ENCODE peak calls at places on chromosome 10, in four cellular contexts. L is mammary epithelial cell, P is Caco-2, R is IMR-90. D is an unnamed sample.

GRCh38 chr10:69912584-69912983 is 110.9 kb downstream of the COL13A1 start:
- DNase-seq in P (no peak), R (no peak), L (no peak), D (no peak)

GRCh38 chr10:23096814-23097549 is 1.6 kb downstream of the MSRB2 start:
- DNase-seq in P (no peak), L (peak), R (peak), D (no peak)

GRCh38 chr10:110758898-110759297 is 112.8 kb upstream of the PDCD4 start:
- DNase-seq in P (no peak), L (peak), R (peak), D (no peak)

GRCh38 chr10:50025627-50026026 is 37.4 kb downstream of the AGAP6 start:
- DNase-seq in R (no peak), L (no peak), P (no peak), D (no peak)

GRCh38 chr10:132855889-132856288 is 69.9 kb upstream of the NKX6-2 start:
- DNase-seq in L (no peak), P (no peak), R (no peak), D (no peak)

GRCh38 chr10:133117688-133118071 is 30.0 kb downstream of the ADGRA1 start:
- DNase-seq in L (no peak), P (no peak), R (no peak), D (no peak)

GRCh38 chr10:89206402-89207180 is 526 bp downstream of the CH25H start:
- DNase-seq in P (no peak), L (no peak), R (peak), D (no peak)

GRCh38 chr10:11610855-11611247 is 599 bp downstream of the USP6NL start:
- DNase-seq in P (peak), L (peak), R (peak), D (no peak)

GRCh38 chr10:11036424-11037011 is 18.8 kb downstream of the CELF2 start:
- DNase-seq in L (peak), P (peak), R (peak), D (no peak)

GRCh38 chr10:100864981-100865380 is 47.8 kb upstream of the SLF2 start:
- DNase-seq in L (no peak), P (no peak), R (no peak), D (no peak)

GRCh38 chr10:83871486-83872081 is 267.7 kb upstream of the GHITM start:
- DNase-seq in P (peak), R (peak), L (peak), D (no peak)

GRCh38 chr10:126186746-126187145 is 201.5 kb downstream of the ADAM12 start:
- DNase-seq in R (peak), L (no peak), P (no peak), D (no peak)

GRCh38 chr10:20995123-20995978 is 98.2 kb upstream of the NEBL start:
- DNase-seq in R (no peak), L (no peak), P (no peak), D (no peak)

GRCh38 chr10:127150136-127150535 is 46.3 kb downstream of the INSYN2A start:
- DNase-seq in P (no peak), R (peak), L (peak), D (no peak)

GRCh38 chr10:621500-621899 is 68.0 kb downstream of the DIP2C start:
- DNase-seq in P (no peak), L (no peak), R (no peak), D (no peak)

GRCh38 chr10:5958680-5959079 is 18.7 kb downstream of the IL15RA start:
- DNase-seq in R (peak), P (no peak), L (no peak), D (no peak)

GRCh38 chr10:35789996-35790395 is 147.9 kb upstream of the FZD8 start:
- DNase-seq in P (no peak), L (peak), R (peak), D (peak)

GRCh38 chr10:124989526-124989925 is 47.6 kb downstream of the ZRANB1 start:
- DNase-seq in R (no peak), P (no peak), L (no peak), D (peak)

GRCh38 chr10:99357691-99358090 is 28.5 kb downstream of the CNNM1 start:
- DNase-seq in L (no peak), R (no peak), P (no peak), D (no peak)

GRCh38 chr10:34235164-34235832 is 579.8 kb downstream of the PARD3 start:
- DNase-seq in L (peak), R (peak), P (no peak), D (no peak)

GRCh38 chr10:57952741-57953140 is 315.0 kb downstream of the IPMK start:
- DNase-seq in R (peak), P (no peak), L (no peak), D (peak)

GRCh38 chr10:74888947-74889661 is 62.7 kb downstream of the KAT6B start:
- DNase-seq in P (no peak), R (no peak), L (no peak), D (no peak)

GRCh38 chr10:75652136-75652535 is 220.7 kb downstream of the LRMDA start:
- DNase-seq in L (no peak), R (no peak), P (no peak), D (no peak)

GRCh38 chr10:16699435-16699834 is 117.8 kb downstream of the RSU1 start:
- DNase-seq in L (no peak), P (no peak), R (no peak), D (no peak)

GRCh38 chr10:43162604-43163003 is 24.4 kb downstream of the CSGALNACT2 start:
- DNase-seq in P (no peak), R (no peak), L (no peak), D (no peak)

GRCh38 chr10:11011436-11011835 is 6.2 kb upstream of the CELF2 start:
- DNase-seq in P (no peak), R (no peak), L (no peak), D (no peak)

GRCh38 chr10:35834916-35835499 is 192.9 kb upstream of the FZD8 start:
- DNase-seq in P (no peak), R (no peak), L (no peak), D (no peak)

GRCh38 chr10:133401981-133402725 is 8.2 kb downstream of the MTG1 start:
- DNase-seq in R (no peak), P (peak), L (no peak), D (no peak)

GRCh38 chr10:1291178-1292090 is 235.2 kb downstream of the WDR37 start:
- DNase-seq in L (no peak), R (no peak), P (no peak), D (no peak)

GRCh38 chr10:61984803-61985418 is 83.4 kb downstream of the ARID5B start:
- DNase-seq in L (no peak), P (no peak), R (no peak), D (no peak)

GRCh38 chr10:29032229-29032628 is 256.6 kb upstream of the LYZL1 start:
- DNase-seq in L (no peak), P (no peak), R (no peak), D (no peak)

GRCh38 chr10:133157662-133158436 is 2.2 kb upstream of the KNDC1 start:
- DNase-seq in L (no peak), R (no peak), P (peak), D (no peak)

GRCh38 chr10:34731885-34732701 is 83.0 kb downstream of the PARD3 start:
- DNase-seq in R (peak), L (peak), P (no peak), D (no peak)

GRCh38 chr10:11757820-11758463 is 15.8 kb downstream of the ECHDC3 start:
- DNase-seq in R (peak), L (peak), P (peak), D (no peak)

GRCh38 chr10:104257235-104257634 is 2.5 kb downstream of the GSTO1 start:
- DNase-seq in P (no peak), R (no peak), L (peak), D (no peak)

GRCh38 chr10:104255244-104255981 is 721 bp downstream of the GSTO1 start:
- DNase-seq in P (no peak), R (peak), L (peak), D (peak)

GRCh38 chr10:104258209-104258608 is 3.5 kb downstream of the GSTO1 start:
- DNase-seq in R (no peak), L (no peak), P (no peak), D (no peak)

GRCh38 chr10:104254493-104255243 is at the start of gene GSTO1:
- DNase-seq in R (peak), P (peak), L (peak), D (no peak)

DNA sequence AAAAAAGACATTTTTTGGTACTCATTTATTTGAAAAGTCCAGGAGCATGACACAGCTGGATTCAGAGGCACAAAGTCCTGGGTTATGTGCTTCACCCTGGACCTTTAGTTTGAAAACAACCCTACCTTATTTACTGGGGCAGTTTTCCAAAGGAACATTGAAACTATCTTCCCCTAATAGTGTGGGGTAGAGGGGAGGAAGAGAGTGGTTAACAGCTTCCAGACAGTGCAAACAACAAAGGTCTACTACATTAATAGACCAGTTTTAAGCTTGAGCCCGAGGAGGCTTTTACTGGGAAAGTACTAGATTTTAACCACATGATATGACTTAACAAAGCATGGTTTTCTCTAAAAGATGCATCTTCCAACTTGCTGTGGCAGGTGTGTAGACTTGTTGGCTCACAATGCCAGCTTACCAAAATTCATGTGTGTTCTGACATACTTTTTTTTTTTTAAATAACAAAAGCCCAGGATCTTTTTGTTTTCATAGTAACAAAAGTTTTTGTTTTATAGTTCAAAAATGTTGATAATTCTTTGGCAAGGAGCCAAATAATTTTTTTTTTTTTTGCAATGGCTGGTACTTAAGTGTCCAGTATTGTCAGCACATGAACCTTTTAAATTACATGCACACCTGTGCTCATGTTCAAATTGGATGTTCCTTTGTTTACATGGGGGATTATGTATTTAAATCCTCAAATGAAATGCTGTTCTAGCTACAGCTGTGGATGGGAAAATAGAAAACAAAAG is 1.8 kb downstream of the GSTO1 start:
- DNase-seq in P (no peak), L (peak), R (no peak), D (no peak)
- H3K4me3 ChIP-seq in P (peak), L (peak), R (peak), D (peak)

GRCh38 chr10:72832701-72833100 is 60.8 kb upstream of the OIT3 start:
- DNase-seq in R (peak), L (no peak), P (no peak), D (no peak)

GRCh38 chr10:72831696-72832355 is 61.7 kb upstream of the OIT3 start:
- DNase-seq in L (no peak), P (no peak), R (peak), D (no peak)

GRCh38 chr10:72830625-72831024 is 62.9 kb upstream of the OIT3 start:
- DNase-seq in R (no peak), P (no peak), L (no peak), D (no peak)

GRCh38 chr10:72834183-72834825 is 59.2 kb upstream of the OIT3 start:
- DNase-seq in P (peak), L (peak), R (peak), D (peak)
- TF ChIP-seq CTCF in P (peak), L (peak), R (peak), D (peak)

DNA sequence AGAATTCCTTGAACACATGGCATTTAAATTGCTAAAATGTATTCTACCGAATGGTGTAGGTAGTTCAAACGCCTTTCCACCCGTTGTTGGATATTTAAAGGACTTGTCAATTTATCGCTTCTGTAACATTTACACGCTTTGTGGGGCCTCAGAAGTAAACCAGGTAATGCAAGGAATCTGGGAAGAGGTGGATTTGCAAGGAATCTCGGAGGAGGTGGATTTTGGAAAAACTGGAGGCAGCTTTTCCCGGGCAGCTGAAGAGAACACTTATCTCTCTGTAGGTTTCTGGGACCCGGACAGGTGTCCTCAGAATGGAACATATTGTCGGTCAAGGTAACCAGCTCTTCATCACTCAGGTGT is 592 bp upstream of the MAPK8 start:
- DNase-seq in P (no peak), R (no peak), L (no peak), D (no peak)
- H3K4me3 ChIP-seq in P (peak), R (peak), L (peak), D (peak)

DNA sequence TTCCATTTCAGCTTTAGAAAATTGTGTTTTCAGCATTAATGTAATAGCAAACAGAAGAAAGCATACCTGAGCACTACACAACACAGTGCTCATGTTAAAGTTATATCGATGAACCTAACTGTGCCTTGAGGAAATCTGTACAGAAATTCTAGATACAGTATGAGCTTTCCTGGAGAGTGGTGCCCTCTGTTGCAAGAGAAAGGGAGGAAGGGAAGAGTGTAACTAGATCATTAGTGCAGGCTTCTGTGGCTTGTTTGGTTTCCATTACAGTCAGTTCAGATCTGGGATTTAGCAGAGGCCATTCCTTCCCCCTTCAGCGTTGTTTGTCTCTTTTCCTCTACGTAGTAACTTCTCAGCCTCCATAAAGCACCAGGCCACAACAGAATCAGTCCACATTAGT is 139.7 kb downstream of the HTR7 start:
- DNase-seq in P (no peak), L (no peak), R (no peak), D (no peak)
- TF ChIP-seq CTCF in P (no peak), L (peak), R (no peak), D (peak)

GRCh38 chr10:104640339-104641149 is 546 bp upstream of the SORCS3 start:
- DNase-seq in L (no peak), P (no peak), R (no peak), D (no peak)
- H3K4me3 ChIP-seq in L (no peak), P (no peak), R (no peak), D (no peak)

DNA sequence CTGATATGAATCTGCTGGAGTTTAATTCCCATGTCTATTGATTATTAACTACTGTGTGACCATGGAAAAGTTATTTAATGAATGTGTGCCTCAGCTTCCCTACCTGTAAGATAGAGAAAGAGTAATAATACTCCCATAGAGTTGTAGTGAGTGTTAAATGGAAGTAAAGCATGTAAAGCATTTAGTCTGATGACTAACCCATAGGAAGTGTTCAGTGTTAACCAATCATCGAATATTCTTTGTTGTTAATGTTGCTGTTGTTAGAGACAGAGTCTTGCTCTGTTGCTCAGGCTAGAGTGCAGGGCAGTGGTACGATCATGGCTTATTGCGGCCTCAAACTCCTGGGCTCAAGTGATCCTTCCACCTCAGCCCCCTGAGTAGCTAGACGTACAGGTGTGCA is 36.2 kb upstream of the CCDC6 start:
- DNase-seq in P (no peak), L (no peak), R (no peak), D (no peak)
- TF ChIP-seq CTCF in P (no peak), L (no peak), R (no peak), D (no peak)

GRCh38 chr10:37146443-37146842 is 21.0 kb downstream of the ANKRD30A start:
- DNase-seq in R (no peak), P (peak), L (no peak), D (no peak)
- H3K4me3 ChIP-seq in R (no peak), P (no peak), L (no peak), D (no peak)

DNA sequence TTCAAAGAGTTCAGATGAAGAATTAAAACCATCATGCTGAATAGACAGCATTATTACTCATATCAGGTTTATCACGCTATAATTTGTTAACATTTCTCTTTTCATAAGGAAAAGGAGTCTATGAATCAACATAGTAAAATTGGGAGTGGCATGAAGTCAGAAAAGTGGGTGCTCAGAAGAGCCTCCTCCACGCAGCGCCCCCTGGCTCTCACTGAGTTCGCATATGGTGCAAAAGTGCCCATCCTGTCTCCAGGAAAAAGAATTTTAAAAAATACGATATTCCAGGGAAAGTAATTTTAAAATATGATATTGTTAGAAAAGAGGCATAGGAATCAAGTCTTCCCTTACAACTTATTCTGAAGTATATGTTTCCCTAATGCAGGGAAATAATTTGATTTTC is 176.3 kb upstream of the TCERG1L start:
- DNase-seq in R (no peak), P (no peak), L (no peak), D (no peak)
- TF ChIP-seq CTCF in R (no peak), P (no peak), L (no peak), D (no peak)

DNA sequence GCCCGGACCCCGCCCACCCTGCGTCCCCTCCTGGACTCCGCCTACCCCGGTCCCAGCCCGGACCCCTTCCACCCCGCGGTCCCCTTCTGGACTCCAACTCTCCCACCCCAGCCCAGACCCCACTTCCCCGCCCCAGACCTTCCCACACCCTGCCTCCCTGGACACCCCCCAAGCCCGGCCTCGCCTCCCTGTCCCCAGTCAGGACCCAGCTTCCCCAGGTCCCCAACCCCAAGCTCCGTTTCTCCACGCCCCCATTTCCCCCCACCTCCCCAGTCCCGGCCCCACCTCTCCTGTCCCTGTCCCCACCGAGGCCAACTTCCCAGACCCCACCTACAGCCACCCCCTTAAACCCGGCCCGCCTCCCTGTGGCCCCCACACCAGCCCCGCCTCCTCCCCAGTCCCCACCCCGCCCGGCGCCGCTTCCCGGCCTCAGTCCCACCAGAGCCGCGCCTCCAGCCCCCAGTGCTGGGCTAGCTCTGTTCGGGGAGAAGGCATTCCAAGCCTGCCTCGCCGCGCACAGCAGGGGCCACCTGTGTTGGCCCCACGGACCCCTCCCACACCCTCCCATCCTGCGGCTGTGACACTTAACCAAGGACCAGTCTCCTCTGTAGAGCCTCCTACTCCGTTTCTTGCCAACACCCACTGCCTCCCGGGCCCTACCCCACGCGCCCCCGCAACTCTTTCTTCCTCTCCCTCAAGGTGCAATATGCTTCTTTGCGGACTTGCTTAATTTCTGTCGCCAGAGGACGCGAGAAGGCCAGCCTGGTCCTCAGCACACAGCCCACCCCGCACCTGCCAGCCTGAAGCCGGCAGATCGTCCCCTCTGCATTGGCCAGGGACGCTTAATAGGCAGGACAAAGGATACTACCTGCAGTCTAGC is 736 bp upstream of the ITIH5 start:
- DNase-seq in P (no peak), R (no peak), L (no peak), D (no peak)
- H3K4me3 ChIP-seq in P (no peak), R (no peak), L (no peak), D (peak)